ENCODE peak calls at places on chromosomes 4 and X, in six cellular contexts. One of them, this sample, is unnamed.

GRCh38 chr4:186588503-186588902 is 33.1 kb upstream of the MTNR1A start:
- DNase-seq in H9: no peak
- DNase-seq in H1: no peak
- DNase-seq in mesenchymal stem cell: no peak
- DNase-seq in IMR-90: no peak
- DNase-seq in neuronal stem cell: no peak
- DNase-seq in this sample: no peak

GRCh38 chrX:42450228-42450627 is 327.7 kb downstream of the PPP1R2C start:
- DNase-seq in H9: no peak
- DNase-seq in H1: no peak
- DNase-seq in mesenchymal stem cell: no peak
- DNase-seq in IMR-90: no peak
- DNase-seq in neuronal stem cell: no peak
- DNase-seq in this sample: no peak

GRCh38 chr4:85747871-85748491 is 273.0 kb downstream of the ARHGAP24 start:
- DNase-seq in H9: peak
- DNase-seq in H1: no peak
- DNase-seq in mesenchymal stem cell: peak
- DNase-seq in IMR-90: peak
- DNase-seq in neuronal stem cell: peak
- DNase-seq in this sample: peak

GRCh38 chr4:148565801-148566200 is 123.6 kb upstream of the NR3C2 start:
- DNase-seq in H9: no peak
- DNase-seq in H1: no peak
- DNase-seq in mesenchymal stem cell: no peak
- DNase-seq in IMR-90: no peak
- DNase-seq in neuronal stem cell: no peak
- DNase-seq in this sample: no peak

GRCh38 chrX:20066968-20067708 is 49.6 kb downstream of the MAP7D2 start:
- DNase-seq in H9: no peak
- DNase-seq in H1: no peak
- DNase-seq in mesenchymal stem cell: peak
- DNase-seq in IMR-90: peak
- DNase-seq in neuronal stem cell: no peak
- DNase-seq in this sample: peak

GRCh38 chr4:140326395-140326993 is 47.0 kb upstream of the SCOC start:
- DNase-seq in H9: no peak
- DNase-seq in H1: no peak
- DNase-seq in mesenchymal stem cell: peak
- DNase-seq in IMR-90: peak
- DNase-seq in neuronal stem cell: no peak
- DNase-seq in this sample: peak

GRCh38 chrX:132671229-132671641 is 182.4 kb upstream of the MBNL3 start:
- DNase-seq in H9: peak
- DNase-seq in H1: peak
- DNase-seq in mesenchymal stem cell: peak
- DNase-seq in IMR-90: peak
- DNase-seq in neuronal stem cell: no peak
- DNase-seq in this sample: peak

GRCh38 chr4:186823989-186824388 is 100.3 kb upstream of the FAT1 start:
- DNase-seq in H9: no peak
- DNase-seq in H1: no peak
- DNase-seq in mesenchymal stem cell: peak
- DNase-seq in IMR-90: peak
- DNase-seq in neuronal stem cell: no peak
- DNase-seq in this sample: no peak

GRCh38 chrX:3651272-3651671 is 62.2 kb downstream of the PRKX start:
- DNase-seq in H9: no peak
- DNase-seq in H1: no peak
- DNase-seq in mesenchymal stem cell: peak
- DNase-seq in IMR-90: peak
- DNase-seq in neuronal stem cell: no peak
- DNase-seq in this sample: peak

GRCh38 chr4:15577508-15577907 is 77.6 kb downstream of the FBXL5 start:
- DNase-seq in H9: no peak
- DNase-seq in H1: no peak
- DNase-seq in mesenchymal stem cell: peak
- DNase-seq in IMR-90: peak
- DNase-seq in neuronal stem cell: no peak
- DNase-seq in this sample: no peak

GRCh38 chr4:24857996-24858395 is 54.8 kb downstream of the CCDC149 start:
- DNase-seq in H9: no peak
- DNase-seq in H1: no peak
- DNase-seq in mesenchymal stem cell: peak
- DNase-seq in IMR-90: peak
- DNase-seq in neuronal stem cell: no peak
- DNase-seq in this sample: no peak

DNA sequence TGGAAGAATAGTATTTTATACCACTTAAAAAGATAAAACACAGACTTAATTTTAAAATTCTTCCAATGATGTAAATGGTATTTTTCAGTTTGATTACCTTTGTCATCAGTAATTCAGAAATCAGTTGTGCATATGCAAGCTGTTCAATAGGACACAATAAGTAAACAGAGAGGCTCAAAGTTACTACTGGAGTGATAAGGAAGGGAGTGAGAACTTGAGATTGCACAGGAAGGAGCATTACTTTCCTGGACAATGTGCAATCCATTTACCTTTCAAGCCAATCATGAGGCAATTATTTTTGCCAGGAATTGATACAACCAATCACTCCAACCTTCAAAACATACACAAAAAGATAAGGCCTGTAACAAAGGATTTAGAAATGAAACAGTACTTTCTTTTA is 1024.3 kb downstream of the RAPGEF2 start:
- DNase-seq in H9: no peak
- DNase-seq in H1: no peak
- DNase-seq in mesenchymal stem cell: no peak
- DNase-seq in IMR-90: no peak
- DNase-seq in neuronal stem cell: no peak
- DNase-seq in this sample: no peak
- H2BK15ac ChIP-seq in H9: no peak
- H2BK15ac ChIP-seq in H1: no peak
- H2BK15ac ChIP-seq in mesenchymal stem cell: no peak
- H2BK15ac ChIP-seq in IMR-90: no peak
- H2BK15ac ChIP-seq in neuronal stem cell: no peak
- H2BK15ac ChIP-seq in this sample: no peak

DNA sequence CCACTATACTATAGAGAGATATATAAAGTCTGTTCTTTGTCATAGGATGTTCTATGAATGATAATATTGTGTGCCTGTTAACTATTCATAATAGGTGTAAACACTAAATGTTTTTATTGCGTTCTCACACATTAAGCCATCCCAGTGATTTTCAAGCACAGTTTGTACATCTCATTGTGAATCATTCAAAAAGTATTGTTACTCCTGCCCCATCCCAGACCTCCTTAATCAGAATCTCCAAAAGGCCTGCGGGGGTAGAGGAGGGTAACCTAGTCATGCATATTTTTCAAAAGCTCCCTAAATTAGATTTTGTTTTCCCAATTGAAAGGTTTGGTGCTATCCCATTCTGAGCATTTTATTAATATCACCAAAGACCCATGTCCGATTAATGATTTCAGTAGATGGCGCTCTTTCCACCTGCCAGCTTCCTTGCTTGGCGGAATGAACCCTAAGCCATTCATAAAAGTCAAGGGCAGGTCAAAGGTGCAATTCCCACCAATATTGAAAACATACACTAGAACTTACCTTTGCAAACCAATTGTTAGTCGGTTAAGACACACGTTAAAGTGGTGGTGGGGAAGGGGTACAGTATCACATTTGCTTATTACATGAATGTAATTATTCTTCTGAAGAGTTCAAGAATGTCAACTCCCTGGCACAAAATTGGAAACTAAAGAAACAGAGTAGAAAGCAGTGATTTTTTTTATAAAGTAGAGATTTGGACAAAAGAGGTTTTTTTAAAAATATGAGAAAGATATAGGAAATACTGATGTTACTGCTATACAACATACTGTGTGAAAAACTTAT is 5.8 kb upstream of the TET2 start:
- DNase-seq in H9: no peak
- DNase-seq in H1: no peak
- DNase-seq in mesenchymal stem cell: peak
- DNase-seq in IMR-90: no peak
- DNase-seq in neuronal stem cell: peak
- DNase-seq in this sample: peak
- H2BK15ac ChIP-seq in H9: no peak
- H2BK15ac ChIP-seq in H1: no peak
- H2BK15ac ChIP-seq in mesenchymal stem cell: no peak
- H2BK15ac ChIP-seq in IMR-90: no peak
- H2BK15ac ChIP-seq in neuronal stem cell: no peak
- H2BK15ac ChIP-seq in this sample: no peak

GRCh38 chrX:13290891-13291614 is 28.8 kb downstream of the ATXN3L start:
- DNase-seq in H9: no peak
- DNase-seq in H1: no peak
- DNase-seq in mesenchymal stem cell: no peak
- DNase-seq in IMR-90: no peak
- DNase-seq in neuronal stem cell: no peak
- DNase-seq in this sample: no peak
- H2BK15ac ChIP-seq in H9: no peak
- H2BK15ac ChIP-seq in H1: no peak
- H2BK15ac ChIP-seq in mesenchymal stem cell: peak
- H2BK15ac ChIP-seq in IMR-90: no peak
- H2BK15ac ChIP-seq in neuronal stem cell: no peak
- H2BK15ac ChIP-seq in this sample: no peak

GRCh38 chrX:128975716-128976115 is 547.6 kb downstream of the SMARCA1 start:
- DNase-seq in H9: peak
- DNase-seq in H1: peak
- DNase-seq in mesenchymal stem cell: peak
- DNase-seq in IMR-90: no peak
- DNase-seq in neuronal stem cell: peak
- DNase-seq in this sample: peak
- H2BK15ac ChIP-seq in H9: no peak
- H2BK15ac ChIP-seq in H1: no peak
- H2BK15ac ChIP-seq in mesenchymal stem cell: no peak
- H2BK15ac ChIP-seq in IMR-90: no peak
- H2BK15ac ChIP-seq in neuronal stem cell: no peak
- H2BK15ac ChIP-seq in this sample: no peak

GRCh38 chrX:49704692-49705404 is 9.1 kb upstream of the PAGE1 start:
- DNase-seq in H9: no peak
- DNase-seq in H1: no peak
- DNase-seq in mesenchymal stem cell: no peak
- DNase-seq in IMR-90: no peak
- DNase-seq in neuronal stem cell: no peak
- DNase-seq in this sample: no peak

GRCh38 chrX:49712577-49712976 is 16.8 kb upstream of the PAGE1 start:
- DNase-seq in H9: no peak
- DNase-seq in H1: no peak
- DNase-seq in mesenchymal stem cell: no peak
- DNase-seq in IMR-90: no peak
- DNase-seq in neuronal stem cell: no peak
- DNase-seq in this sample: no peak

GRCh38 chrX:49710744-49711319 is 15.0 kb upstream of the PAGE1 start:
- DNase-seq in H9: no peak
- DNase-seq in H1: no peak
- DNase-seq in mesenchymal stem cell: no peak
- DNase-seq in IMR-90: no peak
- DNase-seq in neuronal stem cell: peak
- DNase-seq in this sample: peak
- H2BK15ac ChIP-seq in H9: no peak
- H2BK15ac ChIP-seq in H1: no peak
- H2BK15ac ChIP-seq in mesenchymal stem cell: no peak
- H2BK15ac ChIP-seq in IMR-90: no peak
- H2BK15ac ChIP-seq in neuronal stem cell: no peak
- H2BK15ac ChIP-seq in this sample: no peak

GRCh38 chrX:16076834-16077233 is 46.5 kb upstream of the GRPR start:
- DNase-seq in H9: no peak
- DNase-seq in H1: no peak
- DNase-seq in mesenchymal stem cell: no peak
- DNase-seq in IMR-90: no peak
- DNase-seq in neuronal stem cell: no peak
- DNase-seq in this sample: no peak

GRCh38 chrX:16077811-16078210 is 45.6 kb upstream of the GRPR start:
- DNase-seq in H9: no peak
- DNase-seq in H1: no peak
- DNase-seq in mesenchymal stem cell: no peak
- DNase-seq in IMR-90: no peak
- DNase-seq in neuronal stem cell: no peak
- DNase-seq in this sample: no peak

GRCh38 chrX:16075087-16075486 is 48.3 kb upstream of the GRPR start:
- DNase-seq in H9: no peak
- DNase-seq in H1: no peak
- DNase-seq in mesenchymal stem cell: no peak
- DNase-seq in IMR-90: peak
- DNase-seq in neuronal stem cell: no peak
- DNase-seq in this sample: no peak
- H2BK15ac ChIP-seq in H9: no peak
- H2BK15ac ChIP-seq in H1: no peak
- H2BK15ac ChIP-seq in mesenchymal stem cell: no peak
- H2BK15ac ChIP-seq in IMR-90: no peak
- H2BK15ac ChIP-seq in neuronal stem cell: no peak
- H2BK15ac ChIP-seq in this sample: no peak

GRCh38 chr4:41687971-41688370 is 60.6 kb downstream of the PHOX2B start:
- DNase-seq in H9: no peak
- DNase-seq in H1: no peak
- DNase-seq in mesenchymal stem cell: no peak
- DNase-seq in IMR-90: no peak
- DNase-seq in neuronal stem cell: no peak
- DNase-seq in this sample: no peak
- H2BK15ac ChIP-seq in H9: no peak
- H2BK15ac ChIP-seq in H1: no peak
- H2BK15ac ChIP-seq in mesenchymal stem cell: no peak
- H2BK15ac ChIP-seq in IMR-90: no peak
- H2BK15ac ChIP-seq in neuronal stem cell: no peak
- H2BK15ac ChIP-seq in this sample: no peak

GRCh38 chr4:169070071-169070894 is 60.2 kb upstream of the CBR4 start:
- DNase-seq in H9: peak
- DNase-seq in H1: peak
- DNase-seq in mesenchymal stem cell: peak
- DNase-seq in IMR-90: peak
- DNase-seq in neuronal stem cell: peak
- DNase-seq in this sample: peak

GRCh38 chr4:169071781-169072180 is 61.7 kb upstream of the CBR4 start:
- DNase-seq in H9: no peak
- DNase-seq in H1: no peak
- DNase-seq in mesenchymal stem cell: no peak
- DNase-seq in IMR-90: peak
- DNase-seq in neuronal stem cell: no peak
- DNase-seq in this sample: no peak

GRCh38 chr4:169070895-169071218 is 60.8 kb upstream of the CBR4 start:
- DNase-seq in H9: no peak
- DNase-seq in H1: no peak
- DNase-seq in mesenchymal stem cell: no peak
- DNase-seq in IMR-90: no peak
- DNase-seq in neuronal stem cell: no peak
- DNase-seq in this sample: peak

GRCh38 chr4:169068423-169068822 is 58.4 kb upstream of the CBR4 start:
- DNase-seq in H9: peak
- DNase-seq in H1: no peak
- DNase-seq in mesenchymal stem cell: no peak
- DNase-seq in IMR-90: no peak
- DNase-seq in neuronal stem cell: no peak
- DNase-seq in this sample: no peak

GRCh38 chr4:169074117-169074516 is 64.1 kb upstream of the CBR4 start:
- DNase-seq in H9: no peak
- DNase-seq in H1: no peak
- DNase-seq in mesenchymal stem cell: no peak
- DNase-seq in IMR-90: no peak
- DNase-seq in neuronal stem cell: no peak
- DNase-seq in this sample: no peak
- H2BK15ac ChIP-seq in H9: no peak
- H2BK15ac ChIP-seq in H1: no peak
- H2BK15ac ChIP-seq in mesenchymal stem cell: no peak
- H2BK15ac ChIP-seq in IMR-90: no peak
- H2BK15ac ChIP-seq in neuronal stem cell: no peak
- H2BK15ac ChIP-seq in this sample: no peak

GRCh38 chrX:152480269-152481212 is 29.4 kb upstream of the GABRA3 start:
- DNase-seq in H9: peak
- DNase-seq in H1: no peak
- DNase-seq in mesenchymal stem cell: no peak
- DNase-seq in IMR-90: no peak
- DNase-seq in neuronal stem cell: no peak
- DNase-seq in this sample: peak
- H2BK15ac ChIP-seq in H9: no peak
- H2BK15ac ChIP-seq in H1: no peak
- H2BK15ac ChIP-seq in mesenchymal stem cell: no peak
- H2BK15ac ChIP-seq in IMR-90: no peak
- H2BK15ac ChIP-seq in neuronal stem cell: no peak
- H2BK15ac ChIP-seq in this sample: no peak

This sample was measured in mesendoderm.